ENCODE peak calls at places on chromosomes 11 and 22, in seven cellular contexts. N, X, Q, C, T, U and R are unnamed samples.

GRCh38 chr22:38697055-38697980 is 3.4 kb downstream of the JOSD1 start:
- DNase-seq in N (no peak), X (no peak), Q (no peak), C (no peak), T (no peak), U (no peak), R (no peak)

GRCh38 chr11:66841861-66842260 is 1.4 kb upstream of the RCE1 start:
- DNase-seq in N (no peak), X (no peak), Q (no peak), C (no peak), T (no peak), U (no peak), R (peak)

GRCh38 chr11:32464078-32464477 is 28.7 kb upstream of the WT1 start:
- DNase-seq in N (no peak), X (no peak), Q (no peak), C (no peak), T (no peak), U (no peak), R (no peak)

GRCh38 chr11:60625262-60625661 is 74.2 kb upstream of the MS4A8 start:
- DNase-seq in N (no peak), X (no peak), Q (peak), C (no peak), T (no peak), U (no peak), R (no peak)

GRCh38 chr11:36672815-36673450 is 74.9 kb upstream of the RAG2 start:
- DNase-seq in N (no peak), X (no peak), Q (peak), C (no peak), T (peak), U (no peak), R (peak)

GRCh38 chr22:31083923-31084810 is 3.0 kb downstream of the SMTN start:
- DNase-seq in N (no peak), X (no peak), Q (no peak), C (no peak), T (no peak), U (no peak), R (no peak)

GRCh38 chr11:103596323-103596722 is 440.1 kb upstream of the DDI1 start:
- DNase-seq in N (no peak), X (no peak), Q (no peak), C (no peak), T (no peak), U (no peak), R (no peak)

GRCh38 chr11:72314600-72315386 is 70.8 kb upstream of the PHOX2A start:
- DNase-seq in N (no peak), X (no peak), Q (no peak), C (no peak), T (no peak), U (no peak), R (no peak)

GRCh38 chr11:19187880-19188279 is 13.9 kb downstream of the CSRP3 start:
- DNase-seq in N (no peak), X (no peak), Q (no peak), C (no peak), T (peak), U (no peak), R (no peak)

GRCh38 chr11:60498399-60498798 is 5.8 kb downstream of the MS4A12 start:
- DNase-seq in N (no peak), X (no peak), Q (no peak), C (no peak), T (no peak), U (no peak), R (no peak)

GRCh38 chr11:74849525-74850391 is 99.1 kb downstream of the XRRA1 start:
- DNase-seq in N (peak), X (no peak), Q (peak), C (no peak), T (no peak), U (no peak), R (no peak)

GRCh38 chr11:103736986-103737622 is 299.3 kb upstream of the DDI1 start:
- DNase-seq in N (peak), X (no peak), Q (no peak), C (no peak), T (no peak), U (no peak), R (no peak)

GRCh38 chr11:81658722-81659121 is 1074.9 kb downstream of the FAM181B start:
- DNase-seq in N (no peak), X (no peak), Q (peak), C (no peak), T (no peak), U (peak), R (no peak)

GRCh38 chr22:26579331-26579886 is 10.5 kb downstream of the TPST2 start:
- DNase-seq in N (no peak), X (peak), Q (no peak), C (no peak), T (no peak), U (peak), R (no peak)

GRCh38 chr11:94767701-94768601 is at the start of gene AMOTL1:
- DNase-seq in N (peak), X (peak), Q (peak), C (peak), T (peak), U (peak), R (peak)

GRCh38 chr11:57643802-57644201 is 5.9 kb downstream of the YPEL4 start:
- DNase-seq in N (no peak), X (no peak), Q (no peak), C (no peak), T (no peak), U (no peak), R (no peak)

GRCh38 chr22:30947821-30948454 is 20.6 kb downstream of the MORC2 start:
- DNase-seq in N (no peak), X (no peak), Q (peak), C (no peak), T (no peak), U (no peak), R (no peak)

GRCh38 chr11:117412653-117413275 is 85.1 kb downstream of the CEP164 start:
- DNase-seq in N (no peak), X (no peak), Q (no peak), C (no peak), T (no peak), U (no peak), R (no peak)

GRCh38 chr11:122690292-122690691 is 34.8 kb downstream of the UBASH3B start:
- DNase-seq in N (no peak), X (no peak), Q (no peak), C (no peak), T (no peak), U (peak), R (no peak)

GRCh38 chr11:96162816-96163499 is 180.0 kb downstream of the MAML2 start:
- DNase-seq in N (peak), X (no peak), Q (peak), C (no peak), T (no peak), U (no peak), R (no peak)

GRCh38 chr11:111301840-111302113 is 3.4 kb downstream of the POU2AF3 start:
- DNase-seq in N (no peak), X (no peak), Q (no peak), C (no peak), T (no peak), U (no peak), R (no peak)

GRCh38 chr22:37797874-37798500 is 9.7 kb upstream of the GCAT start:
- DNase-seq in N (no peak), X (no peak), Q (no peak), C (no peak), T (no peak), U (no peak), R (no peak)

GRCh38 chr22:27558658-27559371 is 242.7 kb downstream of the MN1 start:
- DNase-seq in N (no peak), X (no peak), Q (no peak), C (no peak), T (no peak), U (no peak), R (no peak)

GRCh38 chr22:29872989-29873388 is 10.0 kb upstream of the MTMR3 start:
- DNase-seq in N (no peak), X (no peak), Q (no peak), C (no peak), T (no peak), U (no peak), R (no peak)

GRCh38 chr22:28442951-28443876 is 236.4 kb downstream of the TTC28 start:
- DNase-seq in N (peak), X (no peak), Q (peak), C (peak), T (peak), U (no peak), R (peak)